ENCODE peak calls at places on chromosome 7, in eight cellular contexts. D is esophagus squamous epithelium, T is lower lobe of right lung, W is body of pancreas, F is heart right ventricle, Y is cardiac muscle cell, X is mammary epithelial cell, M is tibial nerve. C is an unnamed sample. For H3K27me3, the result is how much of the 10 kb centered on the place peaks cover.

GRCh38 chr7:3520206-3520605 is 219.2 kb downstream of the SDK1 start:
- DNase-seq in D (no peak), T (no peak), W (peak), F (no peak), Y (no peak), X (no peak), M (no peak), C (no peak)

GRCh38 chr7:112630565-112630964 is 149.8 kb downstream of the LSMEM1 start:
- DNase-seq in D (no peak), T (no peak), W (no peak), F (no peak), Y (peak), X (peak), M (no peak), C (no peak)

GRCh38 chr7:111756687-111757178 is 194.4 kb upstream of the IMMP2L start:
- DNase-seq in D (no peak), T (peak), W (peak), F (peak), Y (peak), X (peak), M (peak), C (no peak)

GRCh38 chr7:132500727-132501410 is 75.4 kb downstream of the PLXNA4 start:
- DNase-seq in D (no peak), T (no peak), W (peak), F (peak), Y (peak), X (no peak), M (peak), C (no peak)

GRCh38 chr7:159227433-159227832 is 82.8 kb upstream of the VIPR2 start:
- DNase-seq in D (no peak), T (no peak), W (no peak), F (no peak), Y (no peak), X (no peak), M (no peak), C (no peak)

GRCh38 chr7:150383710-150384397 is 4.7 kb downstream of the ZNF775 start:
- DNase-seq in D (no peak), T (no peak), W (peak), F (no peak), Y (no peak), X (no peak), M (peak), C (no peak)

GRCh38 chr7:96942112-96942511 is 63.2 kb upstream of the DLX6 start:
- DNase-seq in D (no peak), T (no peak), W (no peak), F (no peak), Y (no peak), X (no peak), M (no peak), C (no peak)

GRCh38 chr7:12385364-12385786 is 18.3 kb downstream of the VWDE start:
- DNase-seq in D (no peak), T (no peak), W (no peak), F (no peak), Y (no peak), X (no peak), M (no peak), C (no peak)

GRCh38 chr7:131889572-131890150 is 333.2 kb upstream of the PODXL start:
- DNase-seq in D (no peak), T (no peak), W (no peak), F (no peak), Y (no peak), X (no peak), M (no peak), C (no peak)

GRCh38 chr7:30433082-30433481 is 45.5 kb downstream of the NOD1 start:
- DNase-seq in D (no peak), T (peak), W (peak), F (peak), Y (peak), X (no peak), M (peak), C (no peak)

GRCh38 chr7:30433506-30433905 is 45.1 kb downstream of the NOD1 start:
- DNase-seq in D (no peak), T (no peak), W (no peak), F (no peak), Y (no peak), X (no peak), M (no peak), C (no peak)

GRCh38 chr7:114422478-114423217 is 8.0 kb downstream of the FOXP2 start:
- DNase-seq in D (no peak), T (no peak), W (no peak), F (no peak), Y (no peak), X (no peak), M (no peak), C (no peak)

GRCh38 chr7:121744877-121745276 is 128.1 kb upstream of the PTPRZ1 start:
- DNase-seq in D (no peak), T (no peak), W (no peak), F (no peak), Y (no peak), X (peak), M (no peak), C (no peak)

GRCh38 chr7:134782121-134782623 is 2.7 kb downstream of the CALD1 start:
- DNase-seq in D (no peak), T (no peak), W (no peak), F (no peak), Y (peak), X (no peak), M (no peak), C (peak)

GRCh38 chr7:138705122-138705521 is 4.0 kb upstream of the SVOPL start:
- DNase-seq in D (no peak), T (no peak), W (no peak), F (no peak), Y (no peak), X (no peak), M (no peak), C (no peak)

GRCh38 chr7:158246960-158247673 is 340.5 kb downstream of the PTPRN2 start:
- DNase-seq in D (no peak), T (no peak), W (no peak), F (no peak), Y (no peak), X (no peak), M (no peak), C (no peak)

GRCh38 chr7:80520199-80520598 is 8.3 kb upstream of the GNAT3 start:
- DNase-seq in D (no peak), T (no peak), W (no peak), F (no peak), Y (no peak), X (no peak), M (no peak), C (no peak)

GRCh38 chr7:5183899-5184298 is 6.1 kb upstream of the WIPI2 start:
- DNase-seq in D (no peak), T (no peak), W (no peak), F (no peak), Y (no peak), X (no peak), M (no peak), C (no peak)

GRCh38 chr7:112453505-112454171 is 3.4 kb downstream of the IFRD1 start:
- DNase-seq in D (no peak), T (no peak), W (no peak), F (no peak), Y (peak), X (peak), M (no peak), C (no peak)

GRCh38 chr7:33836797-33837355 is 68.5 kb upstream of the BMPER start:
- DNase-seq in D (no peak), T (no peak), W (no peak), F (no peak), Y (no peak), X (no peak), M (no peak), C (no peak)

GRCh38 chr7:16114633-16115032 is 306.7 kb downstream of the CRPPA start:
- DNase-seq in D (no peak), T (no peak), W (no peak), F (no peak), Y (peak), X (peak), M (no peak), C (no peak)
- TF ChIP-seq CTCF in D (no peak), T (peak), W (no peak), F (peak), Y (peak), X (peak), M (no peak), C (peak)

GRCh38 chr7:106009511-106010226 is 46.6 kb downstream of the CDHR3 start:
- DNase-seq in D (peak), T (peak), W (peak), F (peak), Y (peak), X (peak), M (peak), C (peak)
- H3K27me3 ChIP-seq in D (under half), T (under half), W (under half), F (under half), Y (under half), X (under half), M (under half), C (under half)

DNA sequence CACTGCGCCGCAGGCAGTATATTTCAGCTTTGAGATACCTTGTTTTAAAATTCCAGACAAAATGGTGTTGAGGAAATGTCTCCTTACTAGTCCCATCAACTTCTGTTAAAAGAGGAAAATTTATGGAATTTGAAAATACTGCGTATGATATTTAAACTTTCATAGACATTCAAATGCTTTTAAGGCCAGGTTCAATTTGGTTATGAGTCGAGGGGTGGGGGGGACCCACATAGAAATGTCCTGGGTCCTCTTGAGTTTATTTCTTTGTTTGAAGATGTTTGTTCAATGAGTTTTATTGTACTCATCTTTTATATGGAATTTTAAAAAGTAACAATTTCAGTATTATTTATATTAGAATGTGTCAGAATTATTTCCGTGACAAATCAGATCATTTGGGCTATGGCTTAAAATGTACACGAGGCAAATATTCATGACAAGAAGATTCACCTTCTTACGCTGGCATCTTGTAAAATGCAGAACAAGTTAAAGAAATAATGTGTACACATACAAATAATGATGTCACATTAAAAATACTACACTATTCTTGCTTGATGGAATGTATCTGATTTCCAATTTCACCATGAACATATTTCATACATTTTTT is 1.3 kb downstream of the IKZF1 start:
- DNase-seq in D (no peak), T (no peak), W (no peak), F (no peak), Y (no peak), X (no peak), M (no peak), C (no peak)
- H3K4me3 ChIP-seq in D (peak), T (peak), W (no peak), F (no peak), Y (no peak), X (no peak), M (peak), C (peak)

DNA sequence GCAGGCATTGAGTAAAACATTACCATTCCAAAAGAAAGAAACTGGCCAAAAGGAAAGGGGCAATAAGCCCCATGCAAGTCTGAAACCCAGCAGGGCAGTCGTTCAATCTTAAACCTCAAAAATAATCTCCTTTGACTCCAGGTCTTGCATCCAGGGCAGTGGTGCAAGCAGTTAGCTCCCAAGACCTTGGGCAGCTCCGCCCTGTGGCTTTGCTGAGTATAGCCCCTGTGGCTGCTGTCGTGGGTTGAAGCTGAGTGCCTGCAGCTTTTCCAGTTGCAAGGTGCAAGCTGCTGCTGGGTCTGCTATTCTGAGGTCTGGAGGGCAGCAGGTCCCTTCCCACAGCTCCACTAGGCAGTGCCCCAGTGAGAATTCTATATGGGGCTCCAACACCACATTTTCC is 580.1 kb upstream of the AUTS2 start:
- DNase-seq in D (no peak), T (no peak), W (no peak), F (no peak), Y (peak), X (no peak), M (no peak), C (no peak)
- TF ChIP-seq CTCF in D (no peak), T (no peak), W (no peak), F (no peak), Y (peak), X (no peak), M (no peak), C (no peak)